ENCODE peak calls at places on chromosomes 6 and 20, in six cellular contexts. S, L, M, O, D and P are unnamed samples.

GRCh38 chr6:99745651-99746050 is 139.0 kb downstream of the PRDM13 start:
- DNase-seq in S (no peak), L (no peak), M (no peak), O (no peak), D (no peak), P (no peak)

GRCh38 chr20:49386848-49387605 is 95.4 kb downstream of the KCNB1 start:
- DNase-seq in S (no peak), L (no peak), M (no peak), O (no peak), D (peak; percentile 96), P (no peak)

GRCh38 chr20:56924976-56925695 is 296.0 kb downstream of the TFAP2C start:
- DNase-seq in S (no peak), L (no peak), M (no peak), O (peak; percentile 5), D (no peak), P (no peak)

GRCh38 chr20:35837577-35838195 is 65.9 kb downstream of the PHF20 start:
- DNase-seq in S (no peak), L (no peak), M (no peak), O (no peak), D (no peak), P (no peak)

GRCh38 chr6:131628726-131629125 is 684 bp upstream of the MED23 start:
- DNase-seq in S (no peak), L (no peak), M (no peak), O (no peak), D (no peak), P (no peak)

GRCh38 chr6:102300350-102300749 is 906.8 kb downstream of the GRIK2 start:
- DNase-seq in S (no peak), L (no peak), M (no peak), O (no peak), D (no peak), P (no peak)

GRCh38 chr6:118722820-118723526 is 71.6 kb upstream of the CEP85L start:
- DNase-seq in S (no peak), L (no peak), M (no peak), O (no peak), D (no peak), P (no peak)

GRCh38 chr20:40489886-40490285 is 199.2 kb downstream of the MAFB start:
- DNase-seq in S (no peak), L (no peak), M (no peak), O (no peak), D (no peak), P (no peak)

GRCh38 chr6:37615564-37616340 is 81.9 kb downstream of the MDGA1 start:
- DNase-seq in S (no peak), L (no peak), M (no peak), O (no peak), D (no peak), P (no peak)

GRCh38 chr6:149233056-149233715 is 84.3 kb upstream of the TAB2 start:
- DNase-seq in S (no peak), L (peak; percentile 53), M (peak; percentile 49), O (peak; percentile 25), D (peak; percentile 77), P (peak; percentile 47)

GRCh38 chr6:119575721-119576120 is 226.2 kb upstream of the MAN1A1 start:
- DNase-seq in S (no peak), L (no peak), M (peak; percentile 30), O (no peak), D (no peak), P (no peak)

GRCh38 chr6:89371849-89372505 is 19.5 kb upstream of the UBE2J1 start:
- DNase-seq in S (peak; percentile 92), L (peak; percentile 71), M (no peak), O (peak; percentile 80), D (peak; percentile 72), P (peak; percentile 75)

GRCh38 chr20:50014570-50015562 is 32.1 kb downstream of the SNAI1 start:
- DNase-seq in S (no peak), L (no peak), M (no peak), O (no peak), D (no peak), P (no peak)

GRCh38 chr6:87196275-87196842 is 41.0 kb downstream of the ZNF292 start:
- DNase-seq in S (no peak), L (no peak), M (no peak), O (no peak), D (no peak), P (no peak)

GRCh38 chr6:24823185-24823584 is 24.5 kb upstream of the ARMH2 start:
- DNase-seq in S (no peak), L (no peak), M (no peak), O (no peak), D (no peak), P (no peak)

GRCh38 chr6:32109114-32109764 is at the start of gene TNXB:
- DNase-seq in S (no peak), L (no peak), M (no peak), O (no peak), D (no peak), P (no peak)

GRCh38 chr20:40085513-40085912 is 603.5 kb downstream of the MAFB start:
- DNase-seq in S (no peak), L (no peak), M (no peak), O (no peak), D (no peak), P (no peak)

GRCh38 chr20:877814-878213 is 38.3 kb downstream of the ANGPT4 start:
- DNase-seq in S (no peak), L (no peak), M (no peak), O (no peak), D (no peak), P (no peak)

GRCh38 chr6:100305237-100305869 is 159.4 kb downstream of the SIM1 start:
- DNase-seq in S (no peak), L (no peak), M (no peak), O (no peak), D (no peak), P (no peak)

GRCh38 chr6:44722736-44723135 is 335.2 kb downstream of the CDC5L start:
- DNase-seq in S (no peak), L (no peak), M (no peak), O (no peak), D (no peak), P (no peak)

GRCh38 chr6:169589293-169589692 is 112.5 kb downstream of the WDR27 start:
- DNase-seq in S (no peak), L (no peak), M (no peak), O (peak; percentile 10), D (peak; percentile 96), P (peak; percentile 25)

GRCh38 chr6:157586476-157587126 is 205.6 kb downstream of the ZDHHC14 start:
- DNase-seq in S (no peak), L (no peak), M (no peak), O (no peak), D (no peak), P (no peak)

GRCh38 chr6:41306187-41306854 is 19.8 kb upstream of the TREM1 start:
- DNase-seq in S (no peak), L (no peak), M (peak; percentile 20), O (peak; percentile 56), D (peak; percentile 80), P (peak; percentile 25)

GRCh38 chr20:63588641-63589041 is 14.6 kb upstream of the HELZ2 start:
- DNase-seq in S (peak; percentile 61), L (no peak), M (no peak), O (no peak), D (no peak), P (no peak)

GRCh38 chr6:21371676-21372161 is 221.8 kb upstream of the SOX4 start:
- DNase-seq in S (no peak), L (no peak), M (no peak), O (no peak), D (no peak), P (no peak)

GRCh38 chr6:165181951-165182414 is 127.4 kb downstream of the C6orf118 start:
- DNase-seq in S (no peak), L (no peak), M (no peak), O (no peak), D (peak; percentile 44), P (no peak)